ENCODE peak calls at places on chromosomes 7 and 10, in five cellular contexts. Z is mucosa of gallbladder; A is stimulated activated CD4-positive, alpha-beta T cell treated with anti-CD3 and anti-CD28 coated beads, Interleukin-12 subunit alpha, Interleukin-12 subunit beta, amount 100 ng/mL, for 48 hours; R is hypothalamus; L is CD8-positive, alpha-beta memory T cell. O is an unnamed sample.

GRCh38 chr10:11854301-11854700 is 31.1 kb downstream of the PROSER2 start:
- DNase-seq in L (no peak), A (no peak), R (no peak), Z (no peak), O (no peak)

GRCh38 chr10:7563368-7563767 is 103.4 kb downstream of the ITIH5 start:
- DNase-seq in R (peak), Z (peak), A (no peak), L (no peak), O (no peak)

GRCh38 chr7:22853674-22854157 is 31.1 kb upstream of the TOMM7 start:
- DNase-seq in A (no peak), Z (no peak), R (no peak), L (no peak), O (no peak)

GRCh38 chr7:16067695-16068094 is 353.6 kb downstream of the CRPPA start:
- DNase-seq in A (no peak), Z (no peak), L (no peak), R (no peak), O (no peak)

GRCh38 chr7:63040336-63040735 is 958.3 kb upstream of the ZNF722 start:
- DNase-seq in A (no peak), R (no peak), L (no peak), Z (no peak), O (no peak)

GRCh38 chr7:133975130-133975529 is 152.0 kb upstream of the LRGUK start:
- DNase-seq in Z (no peak), R (no peak), L (no peak), A (no peak), O (no peak)

GRCh38 chr7:128831994-128832879 is 2.0 kb downstream of the FLNC start:
- DNase-seq in Z (no peak), R (peak), A (no peak), L (no peak), O (no peak)

GRCh38 chr7:13727279-13727678 is 262.2 kb downstream of the ETV1 start:
- DNase-seq in A (no peak), R (no peak), L (no peak), Z (no peak), O (no peak)

GRCh38 chr10:95260909-95261552 is 29.8 kb downstream of the PDLIM1 start:
- DNase-seq in L (no peak), A (no peak), Z (no peak), R (no peak), O (peak)

GRCh38 chr7:2553831-2554581 is 1.3 kb downstream of the BRAT1 start:
- DNase-seq in R (no peak), L (no peak), A (no peak), Z (no peak), O (no peak)

GRCh38 chr10:123967626-123968243 is 76.1 kb upstream of the CPXM2 start:
- DNase-seq in R (peak), L (no peak), A (peak), Z (peak), O (peak)

GRCh38 chr10:12081879-12082560 is 13.3 kb downstream of the DHTKD1 start:
- DNase-seq in A (no peak), R (no peak), Z (no peak), L (no peak), O (no peak)

GRCh38 chr7:132485600-132486594 is 90.4 kb downstream of the PLXNA4 start:
- DNase-seq in Z (peak), R (no peak), L (peak), A (no peak), O (no peak)

GRCh38 chr7:89813096-89813495 is 341.2 kb upstream of the STEAP1 start:
- DNase-seq in L (no peak), R (no peak), A (no peak), Z (no peak), O (no peak)

GRCh38 chr10:11234857-11235640 is 217.4 kb downstream of the CELF2 start:
- DNase-seq in R (no peak), L (no peak), Z (no peak), A (no peak), O (no peak)

GRCh38 chr10:74145133-74145532 is 5.5 kb downstream of the AP3M1 start:
- DNase-seq in R (no peak), L (no peak), A (no peak), Z (no peak), O (no peak)

GRCh38 chr7:155526225-155526624 is 20.1 kb downstream of the CNPY1 start:
- DNase-seq in R (no peak), L (no peak), A (no peak), Z (no peak), O (no peak)

GRCh38 chr7:92159-92767 is 100.1 kb upstream of the FAM20C start:
- DNase-seq in R (no peak), A (no peak), L (no peak), Z (no peak), O (no peak)

GRCh38 chr7:107643407-107643806 is 17.2 kb upstream of the SLC26A4 start:
- DNase-seq in Z (no peak), A (no peak), R (no peak), L (no peak), O (no peak)

GRCh38 chr10:11510714-11511113 is 100.7 kb downstream of the USP6NL start:
- DNase-seq in R (no peak), L (no peak), Z (no peak), A (no peak), O (no peak)

GRCh38 chr10:57694956-57695605 is 572.6 kb downstream of the IPMK start:
- DNase-seq in L (no peak), A (no peak), Z (no peak), R (no peak), O (no peak)

GRCh38 chr7:26868841-26869505 is 4.6 kb upstream of the SKAP2 start:
- DNase-seq in Z (no peak), R (no peak), L (no peak), A (no peak), O (no peak)

GRCh38 chr7:106022193-106022821 is 59.2 kb downstream of the CDHR3 start:
- DNase-seq in L (peak), R (no peak), A (peak), Z (peak), O (peak)

GRCh38 chr10:132360766-132361447 is 28.9 kb downstream of the LRRC27 start:
- DNase-seq in Z (no peak), A (peak), R (no peak), L (no peak), O (peak)

GRCh38 chr7:148380581-148381419 is 209.8 kb upstream of the C7orf33 start:
- DNase-seq in Z (no peak), A (no peak), L (no peak), R (no peak), O (no peak)

GRCh38 chr10:85791846-85792532 is 574.6 kb downstream of the GRID1 start:
- DNase-seq in Z (no peak), A (no peak), R (peak), L (no peak), O (peak)

GRCh38 chr7:47537716-47538640 is 43.9 kb downstream of the TNS3 start:
- DNase-seq in L (no peak), R (no peak), Z (no peak), A (no peak), O (no peak)

GRCh38 chr7:114864278-114864677 is 57.6 kb upstream of the MDFIC start:
- DNase-seq in L (no peak), Z (no peak), A (no peak), R (no peak), O (no peak)

GRCh38 chr7:79933144-79933543 is 201.5 kb upstream of the GNAI1 start:
- DNase-seq in L (no peak), Z (no peak), A (no peak), R (no peak), O (no peak)

GRCh38 chr10:73591935-73592699 is 975 bp upstream of the USP54 start:
- DNase-seq in A (no peak), R (peak), Z (peak), L (no peak), O (no peak)

GRCh38 chr7:76054129-76055120 is 6.5 kb downstream of the MDH2 start:
- DNase-seq in A (no peak), L (no peak), R (no peak), Z (no peak), O (no peak)

O was measured in RPMI8226.